ENCODE peak calls at places on chromosome 20, in nine cellular contexts. B, U, D, H, M, X, N, K and Y are unnamed samples.
A peak's percentile ranks its signal among the peaks of the same experiment; 100 is the strongest.

GRCh38 chr20:52998268-52998667 is 26.1 kb downstream of the TSHZ2 start:
- DNase-seq in U (no peak), M (no peak), N (no peak), K (no peak), X (no peak), H (no peak), D (no peak), B (no peak), Y (no peak)

GRCh38 chr20:47969426-47969825 is 184.1 kb upstream of the SULF2 start:
- DNase-seq in X (no peak), U (no peak), K (no peak), H (no peak), D (no peak), B (no peak), M (no peak), N (no peak), Y (no peak)

GRCh38 chr20:11989018-11989771 is 71.5 kb downstream of the BTBD3 start:
- DNase-seq in X (no peak), M (no peak), U (no peak), K (no peak), B (no peak), N (no peak), D (no peak), H (no peak), Y (no peak)

GRCh38 chr20:54093423-54094267 is 23.3 kb upstream of the BCAS1 start:
- DNase-seq in M (no peak), U (no peak), B (no peak), K (no peak), H (no peak), X (no peak), D (no peak), N (no peak), Y (no peak)

GRCh38 chr20:37651932-37652331 is 41.9 kb upstream of the CTNNBL1 start:
- DNase-seq in X (no peak), K (peak; percentile 71), H (peak; percentile 7), M (peak; percentile 24), U (no peak), N (peak; percentile 34), D (no peak), B (no peak), Y (peak; percentile 32)

GRCh38 chr20:8581451-8582183 is 449.6 kb downstream of the PLCB1 start:
- DNase-seq in H (no peak), K (no peak), U (no peak), X (no peak), D (no peak), N (no peak), M (no peak), B (no peak), Y (no peak)

GRCh38 chr20:37447688-37448087 is 73.4 kb upstream of the NNAT start:
- DNase-seq in X (no peak), B (no peak), M (no peak), K (no peak), D (no peak), H (no peak), N (no peak), U (no peak), Y (no peak)

GRCh38 chr20:21618697-21619421 is 86.6 kb upstream of the PAX1 start:
- DNase-seq in U (no peak), N (no peak), D (no peak), B (no peak), H (no peak), X (no peak), K (no peak), M (no peak), Y (no peak)

GRCh38 chr20:43767686-43768474 is 41.1 kb upstream of the GTSF1L start:
- DNase-seq in X (no peak), N (no peak), D (no peak), H (no peak), B (no peak), K (no peak), M (no peak), U (peak; percentile 84), Y (no peak)

GRCh38 chr20:18663932-18664331 is 76.1 kb downstream of the DTD1 start:
- DNase-seq in D (no peak), K (no peak), X (no peak), H (no peak), N (no peak), M (no peak), U (peak; percentile 4), B (no peak), Y (no peak)

GRCh38 chr20:37407573-37408002 is 61.6 kb downstream of the SRC start:
- DNase-seq in H (no peak), U (peak; percentile 49), M (no peak), K (peak; percentile 54), D (peak; percentile 45), N (peak; percentile 22), B (no peak), X (peak; percentile 33), Y (no peak)

GRCh38 chr20:3146732-3147341 is 12.8 kb downstream of the FASTKD5 start:
- DNase-seq in B (no peak), K (no peak), U (peak; percentile 20), N (no peak), H (no peak), D (no peak), M (no peak), X (no peak), Y (no peak)

GRCh38 chr20:34415079-34415478 is 52.0 kb downstream of the ITCH start:
- DNase-seq in D (no peak), U (no peak), X (no peak), M (no peak), K (no peak), B (no peak), H (no peak), N (no peak), Y (no peak)

GRCh38 chr20:53208110-53208908 is 236.2 kb downstream of the TSHZ2 start:
- DNase-seq in U (no peak), D (no peak), B (no peak), X (no peak), N (no peak), K (peak; percentile 16), M (peak; percentile 41), H (no peak), Y (no peak)

DNA sequence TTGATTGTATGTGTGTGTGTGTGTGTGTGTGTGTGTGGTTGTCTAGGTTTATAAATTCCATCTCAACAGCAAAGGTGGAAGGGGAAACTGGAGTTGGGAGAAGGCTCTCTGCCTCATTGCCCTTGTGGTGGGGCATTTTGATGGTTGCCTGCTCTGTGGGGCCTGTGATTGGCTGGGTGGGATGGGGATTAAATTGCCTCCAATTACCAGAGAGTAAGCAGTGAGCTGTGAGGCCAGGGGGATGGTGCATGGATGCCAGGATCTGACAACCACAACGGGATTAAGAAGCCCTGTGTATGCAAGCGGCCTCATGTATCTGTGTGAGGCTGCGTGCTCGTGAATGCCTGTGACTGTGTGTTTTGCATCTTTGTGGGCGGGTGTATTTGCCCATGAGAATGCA is 46.1 kb downstream of the CD40 start:
- DNase-seq in M (no peak), N (no peak), U (no peak), K (no peak), B (no peak), H (no peak), X (no peak), D (no peak), Y (no peak)
- H3K27me3 ChIP-seq in M (no peaks in the 10 kb centered on the region), N (no peaks in the 10 kb centered on the region), U (peaks cover 23% of the 10 kb centered on the region), K (no peaks in the 10 kb centered on the region), B (no peaks in the 10 kb centered on the region), H (peaks cover 14% of the 10 kb centered on the region), X (no peaks in the 10 kb centered on the region), D (peaks cover 36% of the 10 kb centered on the region), Y (no peaks in the 10 kb centered on the region)

GRCh38 chr20:62679978-62680589 is 28.6 kb upstream of the NTSR1 start:
- DNase-seq in D (no peak), B (no peak), N (no peak), K (no peak), U (no peak), M (no peak), H (no peak), X (no peak), Y (no peak)

GRCh38 chr20:62677678-62678077 is 31.0 kb upstream of the NTSR1 start:
- DNase-seq in D (no peak), N (no peak), U (no peak), H (no peak), K (no peak), B (no peak), X (no peak), M (no peak), Y (no peak)

GRCh38 chr20:62676976-62677375 is 31.7 kb upstream of the NTSR1 start:
- DNase-seq in X (no peak), K (no peak), B (no peak), D (no peak), U (no peak), H (no peak), M (no peak), N (no peak), Y (no peak)

GRCh38 chr20:62675156-62675871 is 33.0 kb downstream of the SLCO4A1 start:
- DNase-seq in B (no peak), D (no peak), X (no peak), N (no peak), U (peak; percentile 54), M (no peak), K (peak; percentile 64), H (peak; percentile 26), Y (no peak)

GRCh38 chr20:62678553-62678952 is 30.1 kb upstream of the NTSR1 start:
- DNase-seq in D (no peak), K (no peak), B (no peak), U (no peak), H (no peak), N (no peak), M (no peak), X (no peak), Y (no peak)
- H3K27me3 ChIP-seq in D (peaks cover 35% of the 10 kb centered on the region), K (no peaks in the 10 kb centered on the region), B (no peaks in the 10 kb centered on the region), U (peaks cover 15% of the 10 kb centered on the region), H (peaks cover 17% of the 10 kb centered on the region), N (no peaks in the 10 kb centered on the region), M (no peaks in the 10 kb centered on the region), X (no peaks in the 10 kb centered on the region), Y (no peaks in the 10 kb centered on the region)

GRCh38 chr20:57590485-57591288 is 29.5 kb downstream of the ZBP1 start:
- DNase-seq in H (no peak), N (no peak), K (no peak), B (no peak), X (no peak), D (no peak), U (no peak), M (no peak), Y (no peak)

GRCh38 chr20:57591289-57592229 is 28.7 kb downstream of the ZBP1 start:
- DNase-seq in U (no peak), B (no peak), D (no peak), H (no peak), M (no peak), K (no peak), N (no peak), X (no peak), Y (no peak)

GRCh38 chr20:57588596-57588995 is 27.7 kb downstream of the PCK1 start:
- DNase-seq in H (no peak), B (no peak), D (no peak), U (no peak), K (no peak), X (no peak), N (no peak), M (no peak), Y (no peak)

GRCh38 chr20:57589123-57589727 is 28.3 kb downstream of the PCK1 start:
- DNase-seq in K (no peak), H (no peak), X (no peak), U (no peak), M (no peak), B (no peak), D (no peak), N (no peak), Y (no peak)

GRCh38 chr20:57589728-57590484 is 29.0 kb downstream of the PCK1 start:
- DNase-seq in X (no peak), N (no peak), D (no peak), B (no peak), U (no peak), H (no peak), M (no peak), K (no peak), Y (no peak)
- H3K27me3 ChIP-seq in X (no peaks in the 10 kb centered on the region), N (no peaks in the 10 kb centered on the region), D (peaks cover 9% of the 10 kb centered on the region), B (peaks cover 3% of the 10 kb centered on the region), U (peaks cover 19% of the 10 kb centered on the region), H (no peaks in the 10 kb centered on the region), M (no peaks in the 10 kb centered on the region), K (no peaks in the 10 kb centered on the region), Y (no peaks in the 10 kb centered on the region)

GRCh38 chr20:61798632-61799031 is 267.0 kb downstream of the TAF4 start:
- DNase-seq in M (no peak), H (no peak), K (no peak), X (no peak), B (no peak), D (no peak), U (no peak), N (no peak), Y (no peak)
- H3K27me3 ChIP-seq in M (no peaks in the 10 kb centered on the region), H (no peaks in the 10 kb centered on the region), K (peaks cover 23% of the 10 kb centered on the region), X (no peaks in the 10 kb centered on the region), B (no peaks in the 10 kb centered on the region), D (peaks cover 44% of the 10 kb centered on the region), U (peaks cover 11% of the 10 kb centered on the region), N (no peaks in the 10 kb centered on the region), Y (peaks cover 7% of the 10 kb centered on the region)